ENCODE peak calls at places on chromosomes 11 and 22, in eight cellular contexts. A is mammary epithelial cell, B is HepG2, N is fibroblast of lung, P is PC-3, Y is GM23338, C is MM.1S, L is A673. T is an unnamed sample.
A peak's percentile ranks its signal among the peaks of the same experiment; 100 is the strongest.

GRCh38 chr11:58640386-58641023 is 18.0 kb downstream of the CNTF start:
- DNase-seq in A (no peak), B (no peak), N (no peak), P (no peak), Y (no peak), C (no peak), L (no peak), T (no peak)

GRCh38 chr11:130209944-130210854 is 50.6 kb downstream of the ST14 start:
- DNase-seq in A (no peak), B (no peak), N (no peak), P (no peak), Y (no peak), C (no peak), L (no peak), T (no peak)

GRCh38 chr11:117831661-117832415 is 7.3 kb upstream of the FXYD2 start:
- DNase-seq in A (no peak), B (no peak), N (no peak), P (no peak), Y (no peak), C (no peak), L (no peak), T (no peak)

GRCh38 chr11:39139581-39139980 is 2319.9 kb downstream of the LRRC4C start:
- DNase-seq in A (no peak), B (no peak), N (no peak), P (no peak), Y (no peak), C (no peak), L (peak; percentile 99), T (no peak)

GRCh38 chr22:48152916-48153315 is 1390.5 kb downstream of the TBC1D22A start:
- DNase-seq in A (no peak), B (no peak), N (no peak), P (no peak), Y (no peak), C (no peak), L (no peak), T (no peak)

GRCh38 chr11:7882860-7883259 is 48.2 kb downstream of the OR10A6 start:
- DNase-seq in A (no peak), B (no peak), N (no peak), P (no peak), Y (no peak), C (no peak), L (no peak), T (no peak)

GRCh38 chr11:63951779-63952536 is 13.2 kb downstream of the NAA40 start:
- DNase-seq in A (peak; percentile 51), B (no peak), N (no peak), P (no peak), Y (no peak), C (no peak), L (no peak), T (no peak)

GRCh38 chr11:44507896-44508440 is 57.5 kb upstream of the CD82 start:
- DNase-seq in A (no peak), B (no peak), N (no peak), P (no peak), Y (no peak), C (no peak), L (no peak), T (no peak)

GRCh38 chr22:44360686-44361381 is 48.1 kb upstream of the SHISAL1 start:
- DNase-seq in A (peak; percentile 96), B (no peak), N (peak; percentile 93), P (peak; percentile 94), Y (peak; percentile 50), C (no peak), L (no peak), T (peak; percentile 45)

GRCh38 chr11:36465449-36466163 is 44.5 kb downstream of the TRAF6 start:
- DNase-seq in A (peak; percentile 6), B (no peak), N (peak; percentile 70), P (no peak), Y (no peak), C (no peak), L (no peak), T (no peak)

DNA sequence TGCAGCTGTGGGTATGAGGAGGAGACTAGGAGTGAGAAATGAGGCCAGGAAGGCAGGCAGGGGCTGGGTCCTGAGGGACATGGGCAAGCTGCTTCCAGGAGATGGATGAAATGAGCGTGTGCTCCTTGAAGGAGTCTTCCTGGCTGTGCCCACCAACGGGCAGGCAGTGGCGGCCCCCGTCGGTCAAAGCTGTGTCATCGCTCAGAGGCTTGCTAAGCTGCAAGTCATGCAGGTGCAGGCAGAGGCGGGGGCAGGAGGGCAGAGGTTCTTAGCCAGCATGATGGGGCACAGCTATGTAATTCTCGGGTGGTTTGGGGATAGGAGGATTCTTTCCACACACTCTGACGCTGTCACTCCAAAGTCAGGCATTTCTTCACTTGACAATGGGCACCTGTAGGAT is 12.5 kb upstream of the PEX26 start:
- DNase-seq in A (no peak), B (no peak), N (no peak), P (peak; percentile 44), Y (peak; percentile 43), C (no peak), L (no peak), T (no peak)
- TF ChIP-seq EZH2 in A (no peak), B (no peak), N (no peak), P (no peak), Y (no peak), C (no peak), L (no peak), T (no peak)

DNA sequence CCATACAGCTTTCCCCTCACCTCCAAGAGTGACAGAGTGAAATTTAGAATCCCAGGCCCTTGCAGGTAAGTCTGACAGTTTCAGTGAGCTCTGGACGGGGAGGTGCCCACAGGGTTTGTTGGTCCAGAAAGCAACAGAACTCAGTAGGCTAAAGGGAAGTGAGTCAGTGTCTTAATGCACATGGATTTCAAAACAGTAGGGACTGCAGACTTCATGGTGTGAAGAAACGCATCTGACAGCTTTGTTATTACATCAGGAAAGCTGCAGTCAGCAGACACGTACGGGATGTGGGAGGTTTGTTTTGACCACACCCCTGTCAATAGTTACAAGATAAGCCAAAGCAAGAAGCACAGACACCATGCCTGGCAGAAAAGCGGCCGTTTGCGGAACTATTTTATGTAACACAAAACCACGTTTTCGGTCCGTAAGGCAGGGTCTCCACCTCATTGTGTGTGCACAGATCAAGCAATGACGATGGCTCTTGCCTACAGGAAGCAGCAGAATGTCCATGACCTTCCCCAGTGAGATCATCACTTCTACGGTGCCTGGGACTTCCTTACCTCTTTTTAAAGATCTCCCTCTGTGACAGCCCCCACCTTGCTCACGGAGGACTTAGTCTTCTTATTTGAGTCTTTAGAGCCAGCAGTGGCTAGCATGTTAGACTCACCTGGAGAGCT is 58.1 kb upstream of the FTH1 start:
- DNase-seq in A (peak; percentile 98), B (peak; percentile 87), N (peak; percentile 75), P (peak; percentile 92), Y (no peak), C (peak; percentile 11), L (peak; percentile 67), T (peak; percentile 87)
- H3K27ac ChIP-seq in A (peak overlapping the region; percentile 87), B (peak overlapping the region; percentile 66), N (no peak overlapping the region), P (peak overlapping the region; percentile 80), Y (no peak overlapping the region), C (peak overlapping the region; percentile 18), L (no peak overlapping the region), T (peak overlapping the region; percentile 84)

DNA sequence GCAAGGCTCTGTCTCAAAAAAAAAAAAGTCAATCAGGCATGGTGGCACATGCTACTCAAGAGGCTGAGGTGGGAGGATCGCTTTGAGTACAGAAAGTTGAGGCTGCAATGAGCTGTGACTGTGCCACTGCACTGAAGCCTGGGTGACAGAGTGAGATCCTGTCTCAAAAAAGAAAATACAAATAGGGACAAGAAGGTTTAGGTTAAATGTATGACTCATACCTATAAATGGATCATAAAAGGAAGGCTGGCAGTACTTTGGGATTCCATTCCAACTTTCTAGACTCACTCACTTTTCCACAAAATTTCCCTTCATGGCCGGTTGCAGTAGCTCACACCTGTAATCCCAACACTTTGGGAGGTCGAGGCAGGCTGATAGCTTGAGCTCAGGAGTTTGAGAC is 25.6 kb upstream of the OSBP start:
- DNase-seq in A (no peak), B (no peak), N (no peak), P (peak; percentile 71), Y (no peak), C (no peak), L (no peak), T (no peak)
- H3K36me3 ChIP-seq in A (peaks cover 42% of the 10 kb centered on the region), B (peaks cover 23% of the 10 kb centered on the region), N (peaks cover 24% of the 10 kb centered on the region), P (peaks cover 78% of the 10 kb centered on the region), Y (peaks cover 66% of the 10 kb centered on the region), C (peaks cover 24% of the 10 kb centered on the region), L (peaks cover 96% of the 10 kb centered on the region), T (peaks cover 6% of the 10 kb centered on the region)

DNA sequence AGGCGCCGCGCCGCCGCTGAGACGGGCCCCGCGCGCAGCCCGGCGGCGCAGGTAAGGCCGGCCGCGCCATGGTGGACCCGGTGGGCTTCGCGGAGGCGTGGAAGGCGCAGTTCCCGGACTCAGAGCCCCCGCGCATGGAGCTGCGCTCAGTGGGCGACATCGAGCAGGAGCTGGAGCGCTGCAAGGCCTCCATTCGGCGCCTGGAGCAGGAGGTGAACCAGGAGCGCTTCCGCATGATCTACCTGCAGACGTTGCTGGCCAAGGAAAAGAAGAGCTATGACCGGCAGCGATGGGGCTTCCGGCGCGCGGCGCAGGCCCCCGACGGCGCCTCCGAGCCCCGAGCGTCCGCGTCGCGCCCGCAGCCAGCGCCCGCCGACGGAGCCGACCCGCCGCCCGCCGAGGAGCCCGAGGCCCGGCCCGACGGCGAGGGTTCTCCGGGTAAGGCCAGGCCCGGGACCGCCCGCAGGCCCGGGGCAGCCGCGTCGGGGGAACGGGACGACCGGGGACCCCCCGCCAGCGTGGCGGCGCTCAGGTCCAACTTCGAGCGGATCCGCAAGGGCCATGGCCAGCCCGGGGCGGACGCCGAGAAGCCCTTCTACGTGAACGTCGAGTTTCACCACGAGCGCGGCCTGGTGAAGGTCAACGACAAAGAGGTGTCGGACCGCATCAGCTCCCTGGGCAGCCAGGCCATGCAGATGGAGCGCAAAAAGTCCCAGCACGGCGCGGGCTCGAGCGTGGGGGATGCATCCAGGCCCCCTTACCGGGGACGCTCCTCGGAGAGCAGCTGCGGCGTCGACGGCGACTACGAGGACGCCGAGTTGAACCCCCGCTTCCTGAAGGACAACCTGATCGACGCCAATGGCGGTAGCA is 819 bp downstream of the BCR start:
- DNase-seq in A (peak; percentile 39), B (no peak), N (no peak), P (peak; percentile 17), Y (peak; percentile 47), C (peak; percentile 42), L (peak; percentile 39), T (no peak)
- TF ChIP-seq EZH2 in A (no peak), B (no peak), N (no peak), P (no peak), Y (no peak), C (no peak), L (no peak), T (no peak)